ENCODE peak calls at places on chromosomes 12 and 14, in five cellular contexts. One of them, this sample, is unnamed.
A peak's percentile ranks its signal among the peaks of the same experiment; 100 is the strongest.

GRCh38 chr12:96354326-96354725 is 45.9 kb downstream of the CDK17 start:
- DNase-seq in lower leg skin: no peak
- DNase-seq in NCI-H460: no peak
- DNase-seq in stromal cell of bone marrow: no peak
- DNase-seq in stimulated activated CD4-positive, alpha-beta T cell treated with anti-CD3 and anti-CD28 coated beads, Interleukin-4, amount 100 ng/mL, for 24 hours: no peak
- DNase-seq in this sample: no peak

GRCh38 chr12:62802981-62803380 is 132.0 kb downstream of the PPM1H start:
- DNase-seq in lower leg skin: no peak
- DNase-seq in NCI-H460: no peak
- DNase-seq in stromal cell of bone marrow: no peak
- DNase-seq in stimulated activated CD4-positive, alpha-beta T cell treated with anti-CD3 and anti-CD28 coated beads, Interleukin-4, amount 100 ng/mL, for 24 hours: no peak
- DNase-seq in this sample: no peak

GRCh38 chr12:6229823-6230222 is 29.6 kb downstream of the CD9 start:
- DNase-seq in lower leg skin: peak; percentile 86
- DNase-seq in NCI-H460: no peak
- DNase-seq in stromal cell of bone marrow: peak; percentile 95
- DNase-seq in stimulated activated CD4-positive, alpha-beta T cell treated with anti-CD3 and anti-CD28 coated beads, Interleukin-4, amount 100 ng/mL, for 24 hours: no peak
- DNase-seq in this sample: no peak

GRCh38 chr14:33802737-33803136 is 148.1 kb downstream of the EGLN3 start:
- DNase-seq in lower leg skin: no peak
- DNase-seq in NCI-H460: no peak
- DNase-seq in stromal cell of bone marrow: no peak
- DNase-seq in stimulated activated CD4-positive, alpha-beta T cell treated with anti-CD3 and anti-CD28 coated beads, Interleukin-4, amount 100 ng/mL, for 24 hours: no peak
- DNase-seq in this sample: no peak

GRCh38 chr12:27342551-27342950 is 9.9 kb downstream of the BMAL2 start:
- DNase-seq in lower leg skin: no peak
- DNase-seq in NCI-H460: no peak
- DNase-seq in stromal cell of bone marrow: no peak
- DNase-seq in stimulated activated CD4-positive, alpha-beta T cell treated with anti-CD3 and anti-CD28 coated beads, Interleukin-4, amount 100 ng/mL, for 24 hours: no peak
- DNase-seq in this sample: no peak

GRCh38 chr12:88750867-88751543 is 170.7 kb upstream of the KITLG start:
- DNase-seq in lower leg skin: no peak
- DNase-seq in NCI-H460: no peak
- DNase-seq in stromal cell of bone marrow: no peak
- DNase-seq in stimulated activated CD4-positive, alpha-beta T cell treated with anti-CD3 and anti-CD28 coated beads, Interleukin-4, amount 100 ng/mL, for 24 hours: no peak
- DNase-seq in this sample: no peak

GRCh38 chr14:50670196-50670875 is 2.2 kb upstream of the SAV1 start:
- DNase-seq in lower leg skin: no peak
- DNase-seq in NCI-H460: no peak
- DNase-seq in stromal cell of bone marrow: no peak
- DNase-seq in stimulated activated CD4-positive, alpha-beta T cell treated with anti-CD3 and anti-CD28 coated beads, Interleukin-4, amount 100 ng/mL, for 24 hours: no peak
- DNase-seq in this sample: no peak

GRCh38 chr14:50937325-50937724 is 7.0 kb downstream of the PYGL start:
- DNase-seq in lower leg skin: no peak
- DNase-seq in NCI-H460: no peak
- DNase-seq in stromal cell of bone marrow: no peak
- DNase-seq in stimulated activated CD4-positive, alpha-beta T cell treated with anti-CD3 and anti-CD28 coated beads, Interleukin-4, amount 100 ng/mL, for 24 hours: no peak
- DNase-seq in this sample: no peak

GRCh38 chr12:117968826-117969659 is at the start of gene KSR2:
- DNase-seq in lower leg skin: no peak
- DNase-seq in NCI-H460: peak; percentile 11
- DNase-seq in stromal cell of bone marrow: no peak
- DNase-seq in stimulated activated CD4-positive, alpha-beta T cell treated with anti-CD3 and anti-CD28 coated beads, Interleukin-4, amount 100 ng/mL, for 24 hours: peak; percentile 51
- DNase-seq in this sample: no peak

GRCh38 chr12:110312581-110313360 is 31.7 kb downstream of the ATP2A2 start:
- DNase-seq in lower leg skin: peak; percentile 42
- DNase-seq in NCI-H460: no peak
- DNase-seq in stromal cell of bone marrow: peak; percentile 25
- DNase-seq in stimulated activated CD4-positive, alpha-beta T cell treated with anti-CD3 and anti-CD28 coated beads, Interleukin-4, amount 100 ng/mL, for 24 hours: no peak
- DNase-seq in this sample: no peak

GRCh38 chr12:25590021-25590721 is 37.1 kb upstream of the LMNTD1 start:
- DNase-seq in lower leg skin: no peak
- DNase-seq in NCI-H460: no peak
- DNase-seq in stromal cell of bone marrow: no peak
- DNase-seq in stimulated activated CD4-positive, alpha-beta T cell treated with anti-CD3 and anti-CD28 coated beads, Interleukin-4, amount 100 ng/mL, for 24 hours: peak; percentile 35
- DNase-seq in this sample: no peak

GRCh38 chr12:2169964-2170363 is 117.2 kb downstream of the CACNA1C start:
- DNase-seq in lower leg skin: no peak
- DNase-seq in NCI-H460: no peak
- DNase-seq in stromal cell of bone marrow: no peak
- DNase-seq in stimulated activated CD4-positive, alpha-beta T cell treated with anti-CD3 and anti-CD28 coated beads, Interleukin-4, amount 100 ng/mL, for 24 hours: no peak
- DNase-seq in this sample: no peak

GRCh38 chr14:27881646-27882045 is 884.9 kb upstream of the FOXG1 start:
- DNase-seq in lower leg skin: no peak
- DNase-seq in NCI-H460: no peak
- DNase-seq in stromal cell of bone marrow: no peak
- DNase-seq in stimulated activated CD4-positive, alpha-beta T cell treated with anti-CD3 and anti-CD28 coated beads, Interleukin-4, amount 100 ng/mL, for 24 hours: no peak
- DNase-seq in this sample: no peak